ENCODE peak calls at places on chromosomes 7 and 10, in five cellular contexts. One of them, this sample, is unnamed.

GRCh38 chr10:31359979-31360378 is 41.0 kb downstream of the ZEB1 start:
- DNase-seq in right lobe of liver: no peak
- DNase-seq in keratinocyte: no peak
- DNase-seq in hepatocyte: peak; percentile 13
- DNase-seq in gastrocnemius medialis: no peak
- DNase-seq in this sample: no peak

GRCh38 chr10:373516-374309 is 238.5 kb downstream of the ZMYND11 start:
- DNase-seq in keratinocyte: no peak
- DNase-seq in hepatocyte: peak; percentile 62
- DNase-seq in right lobe of liver: no peak
- DNase-seq in gastrocnemius medialis: no peak
- DNase-seq in this sample: no peak

GRCh38 chr10:114584419-114584818 is 73.7 kb downstream of the ABLIM1 start:
- DNase-seq in keratinocyte: no peak
- DNase-seq in hepatocyte: no peak
- DNase-seq in right lobe of liver: no peak
- DNase-seq in gastrocnemius medialis: no peak
- DNase-seq in this sample: no peak

GRCh38 chr7:134108803-134109202 is 18.3 kb upstream of the LRGUK start:
- DNase-seq in hepatocyte: no peak
- DNase-seq in right lobe of liver: no peak
- DNase-seq in gastrocnemius medialis: no peak
- DNase-seq in keratinocyte: no peak
- DNase-seq in this sample: no peak

GRCh38 chr7:69739182-69739581 is 140.9 kb downstream of the AUTS2 start:
- DNase-seq in hepatocyte: no peak
- DNase-seq in right lobe of liver: no peak
- DNase-seq in gastrocnemius medialis: no peak
- DNase-seq in keratinocyte: peak; percentile 89
- DNase-seq in this sample: no peak

GRCh38 chr7:156527458-156527890 is 113.1 kb upstream of the RNF32 start:
- DNase-seq in hepatocyte: peak; percentile 79
- DNase-seq in keratinocyte: no peak
- DNase-seq in gastrocnemius medialis: no peak
- DNase-seq in right lobe of liver: peak; percentile 74
- DNase-seq in this sample: no peak

GRCh38 chr7:37446371-37446770 is 2.3 kb downstream of the ELMO1 start:
- DNase-seq in gastrocnemius medialis: no peak
- DNase-seq in keratinocyte: no peak
- DNase-seq in right lobe of liver: no peak
- DNase-seq in hepatocyte: peak; percentile 24
- DNase-seq in this sample: no peak

GRCh38 chr10:6563720-6564119 is 16.4 kb downstream of the PRKCQ start:
- DNase-seq in gastrocnemius medialis: no peak
- DNase-seq in hepatocyte: no peak
- DNase-seq in keratinocyte: no peak
- DNase-seq in right lobe of liver: no peak
- DNase-seq in this sample: no peak

GRCh38 chr10:111972109-111972508 is 211.5 kb downstream of the GPAM start:
- DNase-seq in gastrocnemius medialis: no peak
- DNase-seq in hepatocyte: no peak
- DNase-seq in right lobe of liver: no peak
- DNase-seq in keratinocyte: no peak
- DNase-seq in this sample: no peak

GRCh38 chr10:104330168-104331117 is 7.8 kb downstream of the ITPRIP start:
- DNase-seq in keratinocyte: no peak
- DNase-seq in gastrocnemius medialis: peak; percentile 75
- DNase-seq in hepatocyte: peak; percentile 80
- DNase-seq in right lobe of liver: no peak
- DNase-seq in this sample: no peak

GRCh38 chr7:142855401-142855743 is 496 bp downstream of the EPHB6 start:
- DNase-seq in keratinocyte: no peak
- DNase-seq in right lobe of liver: no peak
- DNase-seq in gastrocnemius medialis: no peak
- DNase-seq in hepatocyte: no peak
- DNase-seq in this sample: no peak

GRCh38 chr7:24971333-24972165 is 8.4 kb downstream of the OSBPL3 start:
- DNase-seq in hepatocyte: peak; percentile 33
- DNase-seq in gastrocnemius medialis: peak; percentile 23
- DNase-seq in right lobe of liver: no peak
- DNase-seq in keratinocyte: peak; percentile 83
- DNase-seq in this sample: no peak

GRCh38 chr7:118195837-118196474 is 12.0 kb downstream of the LSM8 start:
- DNase-seq in keratinocyte: peak; percentile 25
- DNase-seq in hepatocyte: peak; percentile 85
- DNase-seq in gastrocnemius medialis: no peak
- DNase-seq in right lobe of liver: peak; percentile 65
- DNase-seq in this sample: no peak

GRCh38 chr7:26440993-26441636 is 149.5 kb downstream of the SNX10 start:
- DNase-seq in gastrocnemius medialis: no peak
- DNase-seq in keratinocyte: no peak
- DNase-seq in hepatocyte: no peak
- DNase-seq in right lobe of liver: no peak
- DNase-seq in this sample: no peak

GRCh38 chr10:93139059-93139658 is 65.5 kb downstream of the CYP26A1 start:
- DNase-seq in hepatocyte: no peak
- DNase-seq in gastrocnemius medialis: no peak
- DNase-seq in right lobe of liver: no peak
- DNase-seq in keratinocyte: no peak
- DNase-seq in this sample: no peak

GRCh38 chr7:125279956-125280355 is 350.3 kb upstream of the POT1 start:
- DNase-seq in hepatocyte: no peak
- DNase-seq in gastrocnemius medialis: no peak
- DNase-seq in right lobe of liver: no peak
- DNase-seq in keratinocyte: no peak
- DNase-seq in this sample: no peak

GRCh38 chr7:139242741-139243281 is 11.8 kb downstream of the UBN2 start:
- DNase-seq in right lobe of liver: no peak
- DNase-seq in hepatocyte: peak; percentile 26
- DNase-seq in gastrocnemius medialis: peak; percentile 30
- DNase-seq in keratinocyte: peak; percentile 32
- DNase-seq in this sample: no peak

GRCh38 chr7:98655611-98656010 is 38.5 kb downstream of the NPTX2 start:
- DNase-seq in keratinocyte: no peak
- DNase-seq in gastrocnemius medialis: no peak
- DNase-seq in hepatocyte: no peak
- DNase-seq in right lobe of liver: no peak
- DNase-seq in this sample: no peak

GRCh38 chr7:157476201-157476600 is 139.4 kb downstream of the DNAJB6 start:
- DNase-seq in gastrocnemius medialis: peak; percentile 7
- DNase-seq in keratinocyte: no peak
- DNase-seq in hepatocyte: no peak
- DNase-seq in right lobe of liver: peak; percentile 24
- DNase-seq in this sample: no peak

GRCh38 chr10:30459283-30459682 is 25.3 kb downstream of the MAP3K8 start:
- DNase-seq in hepatocyte: peak; percentile 48
- DNase-seq in keratinocyte: no peak
- DNase-seq in right lobe of liver: no peak
- DNase-seq in gastrocnemius medialis: no peak
- DNase-seq in this sample: peak; percentile 31

GRCh38 chr10:6700066-6700465 is 120.0 kb upstream of the PRKCQ start:
- DNase-seq in hepatocyte: no peak
- DNase-seq in right lobe of liver: no peak
- DNase-seq in keratinocyte: no peak
- DNase-seq in gastrocnemius medialis: no peak
- DNase-seq in this sample: no peak

GRCh38 chr10:74150151-74151056 is at the start of gene AP3M1:
- DNase-seq in right lobe of liver: peak; percentile 88
- DNase-seq in gastrocnemius medialis: peak; percentile 85
- DNase-seq in keratinocyte: peak; percentile 38
- DNase-seq in hepatocyte: peak; percentile 89
- DNase-seq in this sample: peak; percentile 84

GRCh38 chr7:67683628-67684027 is 687.0 kb downstream of the TYW1 start:
- DNase-seq in hepatocyte: no peak
- DNase-seq in gastrocnemius medialis: no peak
- DNase-seq in right lobe of liver: no peak
- DNase-seq in keratinocyte: no peak
- DNase-seq in this sample: no peak

GRCh38 chr10:75386128-75386527 is 15.4 kb downstream of the ZNF503 start:
- DNase-seq in gastrocnemius medialis: no peak
- DNase-seq in hepatocyte: no peak
- DNase-seq in keratinocyte: no peak
- DNase-seq in right lobe of liver: no peak
- DNase-seq in this sample: no peak
- H3K4me3 ChIP-seq in gastrocnemius medialis: no peak overlapping the region
- H3K4me3 ChIP-seq in hepatocyte: no peak overlapping the region
- H3K4me3 ChIP-seq in keratinocyte: no peak overlapping the region
- H3K4me3 ChIP-seq in right lobe of liver: no peak overlapping the region
- H3K4me3 ChIP-seq in this sample: no peak overlapping the region

GRCh38 chr10:26571655-26572054 is 125.8 kb upstream of the PDSS1 start:
- DNase-seq in keratinocyte: no peak
- DNase-seq in right lobe of liver: no peak
- DNase-seq in hepatocyte: peak; percentile 39
- DNase-seq in gastrocnemius medialis: no peak
- DNase-seq in this sample: no peak

GRCh38 chr10:26567349-26567721 is 129.2 kb downstream of the APBB1IP start:
- DNase-seq in right lobe of liver: no peak
- DNase-seq in gastrocnemius medialis: no peak
- DNase-seq in keratinocyte: no peak
- DNase-seq in hepatocyte: no peak
- DNase-seq in this sample: no peak

DNA sequence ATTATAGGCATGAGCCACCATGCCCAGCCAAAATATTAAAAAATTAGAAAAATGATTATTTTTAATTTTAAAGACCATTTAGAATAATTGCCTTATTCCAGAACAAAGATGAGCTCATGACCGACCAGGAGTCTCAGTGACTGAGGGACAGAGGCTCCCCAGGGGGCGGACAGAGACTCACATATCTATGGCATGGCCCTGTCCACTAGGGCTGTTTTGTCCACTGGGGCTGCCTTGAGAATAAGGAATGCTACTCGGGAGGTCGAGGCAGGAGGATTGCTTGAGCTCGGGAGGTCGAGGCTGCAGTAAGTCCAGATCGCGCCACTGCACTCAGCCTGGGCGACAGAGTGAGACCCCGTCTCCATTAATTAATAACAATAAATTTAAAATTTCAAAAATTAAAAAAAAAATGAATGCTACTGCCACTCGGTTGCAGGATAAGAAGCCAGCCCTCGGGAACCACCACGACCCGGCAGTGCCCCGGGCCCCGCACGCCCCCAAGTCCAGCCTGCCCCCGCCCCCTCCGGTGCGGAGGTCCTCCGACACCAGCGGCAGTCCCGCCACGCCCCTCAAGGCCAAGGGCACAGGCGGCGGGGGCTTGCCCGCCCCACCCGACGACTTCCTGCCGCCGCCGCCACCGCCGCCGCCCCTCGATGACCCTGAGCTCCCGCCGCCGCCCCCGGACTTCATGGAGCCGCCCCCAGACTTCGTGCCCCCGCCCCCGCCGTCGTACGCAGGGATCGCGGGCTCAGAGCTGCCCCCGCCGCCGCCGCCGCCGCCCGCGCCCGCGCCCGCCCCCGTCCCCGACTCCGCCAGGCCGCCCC is 128.6 kb downstream of the APBB1IP start:
- DNase-seq in gastrocnemius medialis: no peak
- DNase-seq in hepatocyte: peak; percentile 47
- DNase-seq in right lobe of liver: no peak
- DNase-seq in keratinocyte: no peak
- DNase-seq in this sample: no peak
- TF ChIP-seq CTCF in gastrocnemius medialis: no peak
- TF ChIP-seq CTCF in hepatocyte: no peak
- TF ChIP-seq CTCF in right lobe of liver: no peak
- TF ChIP-seq CTCF in keratinocyte: no peak
- TF ChIP-seq CTCF in this sample: no peak

GRCh38 chr10:130740166-130740565 is 571.4 kb downstream of the TCERG1L start:
- DNase-seq in keratinocyte: no peak
- DNase-seq in right lobe of liver: peak; percentile 17
- DNase-seq in gastrocnemius medialis: no peak
- DNase-seq in hepatocyte: no peak
- DNase-seq in this sample: no peak
- H3K9me3 ChIP-seq in keratinocyte: peaks cover 4% of the 10 kb centered on the region
- H3K9me3 ChIP-seq in right lobe of liver: no peaks in the 10 kb centered on the region
- H3K9me3 ChIP-seq in gastrocnemius medialis: no peaks in the 10 kb centered on the region
- H3K9me3 ChIP-seq in hepatocyte: no peaks in the 10 kb centered on the region
- H3K9me3 ChIP-seq in this sample: no peaks in the 10 kb centered on the region

DNA sequence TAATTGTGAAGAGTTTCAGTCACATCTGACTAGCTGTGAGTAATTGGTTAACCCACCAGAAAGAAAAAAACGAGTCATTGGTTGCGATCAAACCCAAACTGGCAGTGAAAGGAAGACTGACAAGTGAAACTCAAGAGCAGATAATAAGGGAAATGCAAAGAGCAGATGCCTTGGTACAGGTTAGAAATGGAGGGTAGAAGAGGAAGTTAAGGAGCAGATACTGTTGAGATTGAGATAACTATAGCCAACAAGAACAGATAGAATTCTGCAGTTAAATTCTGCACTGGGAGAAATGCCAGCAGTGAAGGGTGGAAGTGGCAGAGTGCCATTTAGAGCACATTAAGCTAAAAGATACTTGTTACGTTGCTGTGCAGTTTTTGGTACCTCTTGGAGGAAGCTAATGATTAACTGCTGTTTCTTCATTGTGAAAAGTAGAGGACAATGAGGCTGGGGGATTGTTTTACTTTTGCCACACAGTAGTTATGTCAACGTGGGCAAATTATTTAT is 65.8 kb downstream of the CDK13 start:
- DNase-seq in gastrocnemius medialis: no peak
- DNase-seq in keratinocyte: no peak
- DNase-seq in hepatocyte: peak; percentile 5
- DNase-seq in right lobe of liver: peak; percentile 74
- DNase-seq in this sample: no peak
- H3K4me3 ChIP-seq in gastrocnemius medialis: no peak overlapping the region
- H3K4me3 ChIP-seq in keratinocyte: no peak overlapping the region
- H3K4me3 ChIP-seq in hepatocyte: no peak overlapping the region
- H3K4me3 ChIP-seq in right lobe of liver: no peak overlapping the region
- H3K4me3 ChIP-seq in this sample: no peak overlapping the region

GRCh38 chr10:68208424-68209042 is 23.4 kb downstream of the ATOH7 start:
- DNase-seq in gastrocnemius medialis: no peak
- DNase-seq in right lobe of liver: peak; percentile 74
- DNase-seq in hepatocyte: peak; percentile 80
- DNase-seq in keratinocyte: peak; percentile 25
- DNase-seq in this sample: no peak

DNA sequence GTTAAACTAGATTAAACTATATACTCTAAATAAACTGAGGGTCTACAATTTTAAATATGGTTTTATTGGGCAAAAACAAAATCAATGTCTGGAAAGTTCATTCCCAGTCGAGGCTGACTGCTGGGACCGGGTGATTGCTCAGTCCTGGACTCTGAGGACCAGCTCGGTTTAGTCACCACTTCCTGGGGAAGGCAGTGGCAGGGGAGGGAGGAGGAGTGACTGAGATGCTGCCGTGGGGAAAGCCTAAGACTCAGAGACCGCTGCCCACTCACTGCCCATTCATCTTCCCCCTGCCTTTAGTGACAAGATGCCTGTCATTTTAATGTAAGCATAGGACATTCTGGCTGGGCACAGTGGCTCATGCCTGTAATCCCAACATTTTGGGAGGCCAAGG is 29.0 kb downstream of the ATOH7 start:
- DNase-seq in right lobe of liver: no peak
- DNase-seq in hepatocyte: no peak
- DNase-seq in gastrocnemius medialis: no peak
- DNase-seq in keratinocyte: no peak
- DNase-seq in this sample: no peak
- TF ChIP-seq CTCF in right lobe of liver: no peak
- TF ChIP-seq CTCF in hepatocyte: no peak
- TF ChIP-seq CTCF in gastrocnemius medialis: no peak
- TF ChIP-seq CTCF in keratinocyte: no peak
- TF ChIP-seq CTCF in this sample: no peak

This sample was measured in left ventricle myocardium inferior.